ENCODE peak calls at places on chromosomes 6 and 20, in ten cellular contexts. One of them, this sample, is unnamed.

GRCh38 chr6:36755435-36756348 is 58.1 kb downstream of the RAB44 start:
- DNase-seq in Daoy: peak; percentile 90
- DNase-seq in T47D: peak; percentile 46
- DNase-seq in PC-9: peak; percentile 77
- DNase-seq in activated CD4-positive, CD25-positive, alpha-beta regulatory T cell: peak; percentile 34
- DNase-seq in LNCaP clone FGC: no peak
- DNase-seq in activated T-cell treated with anti-CD3 and anti-CD28 coated beads, Interleukin-2, amount 50 U/mL, for 72 hours: peak; percentile 76
- DNase-seq in neural crest cell: no peak
- DNase-seq in globus pallidus: no peak
- DNase-seq in kidney glomerular epithelial cell: no peak
- DNase-seq in this sample: no peak

GRCh38 chr6:20379231-20379630 is 22.4 kb upstream of the E2F3 start:
- DNase-seq in PC-9: no peak
- DNase-seq in activated CD4-positive, CD25-positive, alpha-beta regulatory T cell: no peak
- DNase-seq in neural crest cell: no peak
- DNase-seq in LNCaP clone FGC: no peak
- DNase-seq in activated T-cell treated with anti-CD3 and anti-CD28 coated beads, Interleukin-2, amount 50 U/mL, for 72 hours: no peak
- DNase-seq in T47D: no peak
- DNase-seq in kidney glomerular epithelial cell: no peak
- DNase-seq in Daoy: peak; percentile 7
- DNase-seq in globus pallidus: no peak
- DNase-seq in this sample: no peak

GRCh38 chr6:3195695-3196497 is 31.6 kb downstream of the TUBB2B start:
- DNase-seq in Daoy: peak; percentile 37
- DNase-seq in T47D: no peak
- DNase-seq in neural crest cell: peak; percentile 54
- DNase-seq in PC-9: no peak
- DNase-seq in activated T-cell treated with anti-CD3 and anti-CD28 coated beads, Interleukin-2, amount 50 U/mL, for 72 hours: no peak
- DNase-seq in kidney glomerular epithelial cell: no peak
- DNase-seq in LNCaP clone FGC: no peak
- DNase-seq in activated CD4-positive, CD25-positive, alpha-beta regulatory T cell: no peak
- DNase-seq in globus pallidus: peak; percentile 41
- DNase-seq in this sample: no peak

GRCh38 chr20:57030611-57031600 is 235.5 kb downstream of the BMP7 start:
- DNase-seq in Daoy: peak; percentile 92
- DNase-seq in activated T-cell treated with anti-CD3 and anti-CD28 coated beads, Interleukin-2, amount 50 U/mL, for 72 hours: no peak
- DNase-seq in PC-9: peak; percentile 84
- DNase-seq in kidney glomerular epithelial cell: no peak
- DNase-seq in activated CD4-positive, CD25-positive, alpha-beta regulatory T cell: no peak
- DNase-seq in neural crest cell: no peak
- DNase-seq in LNCaP clone FGC: no peak
- DNase-seq in globus pallidus: no peak
- DNase-seq in T47D: no peak
- DNase-seq in this sample: no peak

GRCh38 chr6:146908786-146909185 is 295.4 kb upstream of the STXBP5 start:
- DNase-seq in PC-9: no peak
- DNase-seq in Daoy: no peak
- DNase-seq in globus pallidus: no peak
- DNase-seq in activated CD4-positive, CD25-positive, alpha-beta regulatory T cell: no peak
- DNase-seq in activated T-cell treated with anti-CD3 and anti-CD28 coated beads, Interleukin-2, amount 50 U/mL, for 72 hours: no peak
- DNase-seq in T47D: no peak
- DNase-seq in LNCaP clone FGC: no peak
- DNase-seq in neural crest cell: no peak
- DNase-seq in kidney glomerular epithelial cell: no peak
- DNase-seq in this sample: no peak

GRCh38 chr6:124974770-124975377 is 12.6 kb downstream of the RNF217 start:
- DNase-seq in globus pallidus: no peak
- DNase-seq in activated T-cell treated with anti-CD3 and anti-CD28 coated beads, Interleukin-2, amount 50 U/mL, for 72 hours: no peak
- DNase-seq in neural crest cell: no peak
- DNase-seq in kidney glomerular epithelial cell: no peak
- DNase-seq in Daoy: no peak
- DNase-seq in activated CD4-positive, CD25-positive, alpha-beta regulatory T cell: no peak
- DNase-seq in PC-9: no peak
- DNase-seq in LNCaP clone FGC: no peak
- DNase-seq in T47D: no peak
- DNase-seq in this sample: no peak

GRCh38 chr6:10180138-10181074 is 234.5 kb downstream of the TFAP2A start:
- DNase-seq in activated T-cell treated with anti-CD3 and anti-CD28 coated beads, Interleukin-2, amount 50 U/mL, for 72 hours: no peak
- DNase-seq in T47D: peak; percentile 65
- DNase-seq in kidney glomerular epithelial cell: no peak
- DNase-seq in PC-9: no peak
- DNase-seq in Daoy: no peak
- DNase-seq in activated CD4-positive, CD25-positive, alpha-beta regulatory T cell: no peak
- DNase-seq in globus pallidus: no peak
- DNase-seq in neural crest cell: no peak
- DNase-seq in LNCaP clone FGC: peak; percentile 74
- DNase-seq in this sample: no peak

GRCh38 chr6:116697475-116697874 is 16.5 kb downstream of the KPNA5 start:
- DNase-seq in T47D: no peak
- DNase-seq in PC-9: no peak
- DNase-seq in kidney glomerular epithelial cell: no peak
- DNase-seq in LNCaP clone FGC: no peak
- DNase-seq in activated T-cell treated with anti-CD3 and anti-CD28 coated beads, Interleukin-2, amount 50 U/mL, for 72 hours: no peak
- DNase-seq in globus pallidus: no peak
- DNase-seq in activated CD4-positive, CD25-positive, alpha-beta regulatory T cell: no peak
- DNase-seq in neural crest cell: no peak
- DNase-seq in Daoy: no peak
- DNase-seq in this sample: no peak

GRCh38 chr6:78577585-78577984 is 289.8 kb upstream of the IRAK1BP1 start:
- DNase-seq in activated T-cell treated with anti-CD3 and anti-CD28 coated beads, Interleukin-2, amount 50 U/mL, for 72 hours: no peak
- DNase-seq in LNCaP clone FGC: no peak
- DNase-seq in neural crest cell: no peak
- DNase-seq in Daoy: no peak
- DNase-seq in T47D: no peak
- DNase-seq in kidney glomerular epithelial cell: no peak
- DNase-seq in globus pallidus: no peak
- DNase-seq in activated CD4-positive, CD25-positive, alpha-beta regulatory T cell: no peak
- DNase-seq in PC-9: no peak
- DNase-seq in this sample: no peak

GRCh38 chr6:157221049-157221816 is 102.1 kb downstream of the TMEM242 start:
- DNase-seq in kidney glomerular epithelial cell: peak; percentile 53
- DNase-seq in PC-9: peak; percentile 80
- DNase-seq in T47D: peak; percentile 93
- DNase-seq in Daoy: peak; percentile 75
- DNase-seq in LNCaP clone FGC: peak; percentile 79
- DNase-seq in neural crest cell: peak; percentile 73
- DNase-seq in activated T-cell treated with anti-CD3 and anti-CD28 coated beads, Interleukin-2, amount 50 U/mL, for 72 hours: peak; percentile 91
- DNase-seq in activated CD4-positive, CD25-positive, alpha-beta regulatory T cell: peak; percentile 60
- DNase-seq in globus pallidus: peak; percentile 52
- DNase-seq in this sample: no peak

GRCh38 chr6:36757206-36757605 is 59.6 kb downstream of the RAB44 start:
- DNase-seq in activated T-cell treated with anti-CD3 and anti-CD28 coated beads, Interleukin-2, amount 50 U/mL, for 72 hours: no peak
- DNase-seq in activated CD4-positive, CD25-positive, alpha-beta regulatory T cell: no peak
- DNase-seq in T47D: no peak
- DNase-seq in neural crest cell: no peak
- DNase-seq in PC-9: no peak
- DNase-seq in globus pallidus: no peak
- DNase-seq in kidney glomerular epithelial cell: no peak
- DNase-seq in LNCaP clone FGC: no peak
- DNase-seq in Daoy: peak; percentile 55
- DNase-seq in this sample: no peak

This sample was measured in esophagus muscularis mucosa.